ENCODE peak calls at places on chromosome X, in seven cellular contexts. G is left colon; C is stimulated activated CD8-positive, alpha-beta memory T cell treated with anti-CD3 and anti-CD28 coated beads, Interleukin-2, amount 100 ng/mL, for 1 hour; D is stimulated activated naive B cell treated with anti-CD40 and anti-IgM and Interleukin-4, amounts not matched to agents 10 μg/mL and 1 μg/mL and 100 μg/mL, for 72 hours; W is DMS153; M is tibial artery; N is T-helper 2 cell. P is an unnamed sample.

GRCh38 chrX:7889680-7890079 is 37.5 kb downstream of the PNPLA4 start:
- DNase-seq in W (no peak), C (no peak), G (no peak), M (no peak), D (no peak), N (no peak), P (no peak)

GRCh38 chrX:71118985-71119535 is 664 bp downstream of the MED12 start:
- DNase-seq in W (no peak), D (no peak), C (no peak), G (peak; percentile 29), N (no peak), M (no peak), P (no peak)

GRCh38 chrX:10071451-10072163 is 85.2 kb upstream of the CLCN4 start:
- DNase-seq in W (peak; percentile 61), G (no peak), N (no peak), C (no peak), M (no peak), D (no peak), P (no peak)

GRCh38 chrX:123217077-123217476 is 33.0 kb downstream of the GRIA3 start:
- DNase-seq in N (no peak), C (no peak), W (no peak), G (no peak), D (no peak), M (peak; percentile 57), P (no peak)

GRCh38 chrX:120251471-120252011 is 929 bp downstream of the ZBTB33 start:
- DNase-seq in N (no peak), M (no peak), W (peak; percentile 2), D (no peak), C (no peak), G (peak; percentile 38), P (peak; percentile 51)

GRCh38 chrX:15815779-15816452 is 25.6 kb downstream of the ZRSR2 start:
- DNase-seq in N (no peak), C (no peak), G (no peak), W (no peak), D (no peak), M (no peak), P (no peak)

GRCh38 chrX:119698835-119699234 is 5.9 kb upstream of the SEPTIN6 start:
- DNase-seq in D (no peak), G (no peak), N (no peak), C (no peak), M (no peak), W (peak; percentile 1), P (no peak)

GRCh38 chrX:41785685-41786084 is 61.7 kb downstream of the GPR82 start:
- DNase-seq in M (no peak), C (no peak), N (no peak), D (no peak), W (no peak), G (no peak), P (no peak)